ENCODE peak calls at places on chromosome 1, in ten cellular contexts. One of them, this sample, is unnamed.

GRCh38 chr1:32199717-32200072 is 700 bp upstream of the CCDC28B start:
- DNase-seq in activated naive CD8-positive, alpha-beta T cell treated with anti-CD3 and anti-CD28 coated beads for 36 hours: no peak
- DNase-seq in neural crest cell: no peak
- DNase-seq in memory B cell: no peak
- DNase-seq in NCI-H460: no peak
- DNase-seq in stimulated activated CD8-positive, alpha-beta memory T cell treated with anti-CD3 and anti-CD28 coated beads, Interleukin-7, amount 100 ng/mL, for 1 hour: no peak
- DNase-seq in NCI-H2029: peak
- DNase-seq in activated CD4-positive, alpha-beta T cell treated with anti-CD3 and anti-CD28 coated beads, Interleukin-2, amount 50 U/mL, for 24 hours: no peak
- DNase-seq in tibial nerve: peak
- DNase-seq in NAMALWA: no peak
- DNase-seq in this sample: no peak

GRCh38 chr1:110291241-110292030 is 47.7 kb upstream of the RBM15 start:
- DNase-seq in neural crest cell: no peak
- DNase-seq in tibial nerve: no peak
- DNase-seq in NCI-H460: no peak
- DNase-seq in activated naive CD8-positive, alpha-beta T cell treated with anti-CD3 and anti-CD28 coated beads for 36 hours: no peak
- DNase-seq in stimulated activated CD8-positive, alpha-beta memory T cell treated with anti-CD3 and anti-CD28 coated beads, Interleukin-7, amount 100 ng/mL, for 1 hour: no peak
- DNase-seq in activated CD4-positive, alpha-beta T cell treated with anti-CD3 and anti-CD28 coated beads, Interleukin-2, amount 50 U/mL, for 24 hours: no peak
- DNase-seq in NAMALWA: no peak
- DNase-seq in memory B cell: no peak
- DNase-seq in NCI-H2029: peak
- DNase-seq in this sample: no peak

GRCh38 chr1:85307987-85308836 is 31.8 kb upstream of the BCL10 start:
- DNase-seq in NAMALWA: peak
- DNase-seq in memory B cell: peak
- DNase-seq in activated CD4-positive, alpha-beta T cell treated with anti-CD3 and anti-CD28 coated beads, Interleukin-2, amount 50 U/mL, for 24 hours: peak
- DNase-seq in stimulated activated CD8-positive, alpha-beta memory T cell treated with anti-CD3 and anti-CD28 coated beads, Interleukin-7, amount 100 ng/mL, for 1 hour: peak
- DNase-seq in NCI-H2029: peak
- DNase-seq in tibial nerve: peak
- DNase-seq in NCI-H460: peak
- DNase-seq in neural crest cell: peak
- DNase-seq in activated naive CD8-positive, alpha-beta T cell treated with anti-CD3 and anti-CD28 coated beads for 36 hours: peak
- DNase-seq in this sample: peak

GRCh38 chr1:1132042-1132927 is 16.4 kb upstream of the C1orf159 start:
- DNase-seq in NCI-H460: no peak
- DNase-seq in tibial nerve: no peak
- DNase-seq in NCI-H2029: no peak
- DNase-seq in memory B cell: no peak
- DNase-seq in NAMALWA: no peak
- DNase-seq in neural crest cell: no peak
- DNase-seq in activated CD4-positive, alpha-beta T cell treated with anti-CD3 and anti-CD28 coated beads, Interleukin-2, amount 50 U/mL, for 24 hours: no peak
- DNase-seq in activated naive CD8-positive, alpha-beta T cell treated with anti-CD3 and anti-CD28 coated beads for 36 hours: no peak
- DNase-seq in stimulated activated CD8-positive, alpha-beta memory T cell treated with anti-CD3 and anti-CD28 coated beads, Interleukin-7, amount 100 ng/mL, for 1 hour: no peak
- DNase-seq in this sample: no peak

GRCh38 chr1:58584082-58584895 is 7.2 kb upstream of the TACSTD2 start:
- DNase-seq in neural crest cell: no peak
- DNase-seq in NCI-H460: peak
- DNase-seq in NCI-H2029: no peak
- DNase-seq in activated naive CD8-positive, alpha-beta T cell treated with anti-CD3 and anti-CD28 coated beads for 36 hours: no peak
- DNase-seq in tibial nerve: peak
- DNase-seq in memory B cell: no peak
- DNase-seq in activated CD4-positive, alpha-beta T cell treated with anti-CD3 and anti-CD28 coated beads, Interleukin-2, amount 50 U/mL, for 24 hours: no peak
- DNase-seq in NAMALWA: no peak
- DNase-seq in stimulated activated CD8-positive, alpha-beta memory T cell treated with anti-CD3 and anti-CD28 coated beads, Interleukin-7, amount 100 ng/mL, for 1 hour: no peak
- DNase-seq in this sample: no peak

GRCh38 chr1:61081135-61081636 is 1.2 kb upstream of the NFIA start:
- DNase-seq in tibial nerve: no peak
- DNase-seq in NAMALWA: no peak
- DNase-seq in NCI-H460: no peak
- DNase-seq in memory B cell: no peak
- DNase-seq in NCI-H2029: no peak
- DNase-seq in neural crest cell: no peak
- DNase-seq in activated CD4-positive, alpha-beta T cell treated with anti-CD3 and anti-CD28 coated beads, Interleukin-2, amount 50 U/mL, for 24 hours: no peak
- DNase-seq in activated naive CD8-positive, alpha-beta T cell treated with anti-CD3 and anti-CD28 coated beads for 36 hours: no peak
- DNase-seq in stimulated activated CD8-positive, alpha-beta memory T cell treated with anti-CD3 and anti-CD28 coated beads, Interleukin-7, amount 100 ng/mL, for 1 hour: no peak
- DNase-seq in this sample: no peak

GRCh38 chr1:16442273-16442672 is 1.7 kb downstream of the NECAP2 start:
- DNase-seq in NAMALWA: peak
- DNase-seq in neural crest cell: no peak
- DNase-seq in NCI-H460: no peak
- DNase-seq in activated naive CD8-positive, alpha-beta T cell treated with anti-CD3 and anti-CD28 coated beads for 36 hours: no peak
- DNase-seq in tibial nerve: no peak
- DNase-seq in NCI-H2029: no peak
- DNase-seq in stimulated activated CD8-positive, alpha-beta memory T cell treated with anti-CD3 and anti-CD28 coated beads, Interleukin-7, amount 100 ng/mL, for 1 hour: no peak
- DNase-seq in memory B cell: no peak
- DNase-seq in activated CD4-positive, alpha-beta T cell treated with anti-CD3 and anti-CD28 coated beads, Interleukin-2, amount 50 U/mL, for 24 hours: no peak
- DNase-seq in this sample: no peak

GRCh38 chr1:85279463-85280080 is 3.1 kb upstream of the BCL10 start:
- DNase-seq in memory B cell: no peak
- DNase-seq in neural crest cell: no peak
- DNase-seq in NCI-H460: no peak
- DNase-seq in tibial nerve: no peak
- DNase-seq in NAMALWA: no peak
- DNase-seq in NCI-H2029: no peak
- DNase-seq in activated naive CD8-positive, alpha-beta T cell treated with anti-CD3 and anti-CD28 coated beads for 36 hours: no peak
- DNase-seq in stimulated activated CD8-positive, alpha-beta memory T cell treated with anti-CD3 and anti-CD28 coated beads, Interleukin-7, amount 100 ng/mL, for 1 hour: no peak
- DNase-seq in activated CD4-positive, alpha-beta T cell treated with anti-CD3 and anti-CD28 coated beads, Interleukin-2, amount 50 U/mL, for 24 hours: no peak
- DNase-seq in this sample: no peak

GRCh38 chr1:178784131-178784536 is 59.1 kb downstream of the RALGPS2 start:
- DNase-seq in NAMALWA: no peak
- DNase-seq in activated CD4-positive, alpha-beta T cell treated with anti-CD3 and anti-CD28 coated beads, Interleukin-2, amount 50 U/mL, for 24 hours: no peak
- DNase-seq in stimulated activated CD8-positive, alpha-beta memory T cell treated with anti-CD3 and anti-CD28 coated beads, Interleukin-7, amount 100 ng/mL, for 1 hour: no peak
- DNase-seq in neural crest cell: no peak
- DNase-seq in memory B cell: no peak
- DNase-seq in tibial nerve: no peak
- DNase-seq in activated naive CD8-positive, alpha-beta T cell treated with anti-CD3 and anti-CD28 coated beads for 36 hours: no peak
- DNase-seq in NCI-H460: no peak
- DNase-seq in NCI-H2029: no peak
- DNase-seq in this sample: no peak

GRCh38 chr1:30816211-30817082 is 58.9 kb upstream of the LAPTM5 start:
- DNase-seq in memory B cell: no peak
- DNase-seq in activated naive CD8-positive, alpha-beta T cell treated with anti-CD3 and anti-CD28 coated beads for 36 hours: no peak
- DNase-seq in neural crest cell: peak
- DNase-seq in NCI-H460: peak
- DNase-seq in stimulated activated CD8-positive, alpha-beta memory T cell treated with anti-CD3 and anti-CD28 coated beads, Interleukin-7, amount 100 ng/mL, for 1 hour: no peak
- DNase-seq in NCI-H2029: no peak
- DNase-seq in activated CD4-positive, alpha-beta T cell treated with anti-CD3 and anti-CD28 coated beads, Interleukin-2, amount 50 U/mL, for 24 hours: no peak
- DNase-seq in NAMALWA: no peak
- DNase-seq in tibial nerve: peak
- DNase-seq in this sample: no peak

GRCh38 chr1:164320780-164321683 is 238.0 kb upstream of the PBX1 start:
- DNase-seq in tibial nerve: no peak
- DNase-seq in NCI-H460: no peak
- DNase-seq in activated naive CD8-positive, alpha-beta T cell treated with anti-CD3 and anti-CD28 coated beads for 36 hours: no peak
- DNase-seq in stimulated activated CD8-positive, alpha-beta memory T cell treated with anti-CD3 and anti-CD28 coated beads, Interleukin-7, amount 100 ng/mL, for 1 hour: no peak
- DNase-seq in neural crest cell: peak
- DNase-seq in NAMALWA: no peak
- DNase-seq in memory B cell: no peak
- DNase-seq in NCI-H2029: peak
- DNase-seq in activated CD4-positive, alpha-beta T cell treated with anti-CD3 and anti-CD28 coated beads, Interleukin-2, amount 50 U/mL, for 24 hours: no peak
- DNase-seq in this sample: no peak

GRCh38 chr1:207282496-207283380 is 38.7 kb upstream of the CD55 start:
- DNase-seq in activated naive CD8-positive, alpha-beta T cell treated with anti-CD3 and anti-CD28 coated beads for 36 hours: no peak
- DNase-seq in neural crest cell: no peak
- DNase-seq in activated CD4-positive, alpha-beta T cell treated with anti-CD3 and anti-CD28 coated beads, Interleukin-2, amount 50 U/mL, for 24 hours: no peak
- DNase-seq in tibial nerve: no peak
- DNase-seq in NCI-H460: no peak
- DNase-seq in memory B cell: no peak
- DNase-seq in stimulated activated CD8-positive, alpha-beta memory T cell treated with anti-CD3 and anti-CD28 coated beads, Interleukin-7, amount 100 ng/mL, for 1 hour: no peak
- DNase-seq in NCI-H2029: no peak
- DNase-seq in NAMALWA: no peak
- DNase-seq in this sample: no peak

GRCh38 chr1:227321035-227321434 is 2.7 kb upstream of the CDC42BPA start:
- DNase-seq in tibial nerve: no peak
- DNase-seq in NCI-H2029: no peak
- DNase-seq in stimulated activated CD8-positive, alpha-beta memory T cell treated with anti-CD3 and anti-CD28 coated beads, Interleukin-7, amount 100 ng/mL, for 1 hour: no peak
- DNase-seq in activated CD4-positive, alpha-beta T cell treated with anti-CD3 and anti-CD28 coated beads, Interleukin-2, amount 50 U/mL, for 24 hours: no peak
- DNase-seq in activated naive CD8-positive, alpha-beta T cell treated with anti-CD3 and anti-CD28 coated beads for 36 hours: no peak
- DNase-seq in memory B cell: no peak
- DNase-seq in NAMALWA: no peak
- DNase-seq in NCI-H460: no peak
- DNase-seq in neural crest cell: no peak
- DNase-seq in this sample: no peak

GRCh38 chr1:100950776-100951175 is 54.9 kb downstream of the SLC30A7 start:
- DNase-seq in stimulated activated CD8-positive, alpha-beta memory T cell treated with anti-CD3 and anti-CD28 coated beads, Interleukin-7, amount 100 ng/mL, for 1 hour: no peak
- DNase-seq in activated CD4-positive, alpha-beta T cell treated with anti-CD3 and anti-CD28 coated beads, Interleukin-2, amount 50 U/mL, for 24 hours: no peak
- DNase-seq in memory B cell: no peak
- DNase-seq in neural crest cell: no peak
- DNase-seq in activated naive CD8-positive, alpha-beta T cell treated with anti-CD3 and anti-CD28 coated beads for 36 hours: no peak
- DNase-seq in NCI-H2029: no peak
- DNase-seq in NAMALWA: no peak
- DNase-seq in NCI-H460: no peak
- DNase-seq in tibial nerve: no peak
- DNase-seq in this sample: no peak

GRCh38 chr1:53526451-53527101 is 67.4 kb downstream of the DMRTB1 start:
- DNase-seq in activated CD4-positive, alpha-beta T cell treated with anti-CD3 and anti-CD28 coated beads, Interleukin-2, amount 50 U/mL, for 24 hours: no peak
- DNase-seq in NCI-H460: no peak
- DNase-seq in tibial nerve: peak
- DNase-seq in memory B cell: no peak
- DNase-seq in stimulated activated CD8-positive, alpha-beta memory T cell treated with anti-CD3 and anti-CD28 coated beads, Interleukin-7, amount 100 ng/mL, for 1 hour: no peak
- DNase-seq in NAMALWA: no peak
- DNase-seq in neural crest cell: no peak
- DNase-seq in NCI-H2029: no peak
- DNase-seq in activated naive CD8-positive, alpha-beta T cell treated with anti-CD3 and anti-CD28 coated beads for 36 hours: no peak
- DNase-seq in this sample: no peak

GRCh38 chr1:13864760-13865159 is 164.8 kb downstream of the PRDM2 start:
- DNase-seq in NAMALWA: no peak
- DNase-seq in activated naive CD8-positive, alpha-beta T cell treated with anti-CD3 and anti-CD28 coated beads for 36 hours: no peak
- DNase-seq in NCI-H2029: no peak
- DNase-seq in tibial nerve: no peak
- DNase-seq in stimulated activated CD8-positive, alpha-beta memory T cell treated with anti-CD3 and anti-CD28 coated beads, Interleukin-7, amount 100 ng/mL, for 1 hour: no peak
- DNase-seq in NCI-H460: no peak
- DNase-seq in neural crest cell: no peak
- DNase-seq in memory B cell: no peak
- DNase-seq in activated CD4-positive, alpha-beta T cell treated with anti-CD3 and anti-CD28 coated beads, Interleukin-2, amount 50 U/mL, for 24 hours: no peak
- DNase-seq in this sample: no peak

GRCh38 chr1:218813247-218813646 is 360.4 kb upstream of the LYPLAL1 start:
- DNase-seq in stimulated activated CD8-positive, alpha-beta memory T cell treated with anti-CD3 and anti-CD28 coated beads, Interleukin-7, amount 100 ng/mL, for 1 hour: no peak
- DNase-seq in NAMALWA: no peak
- DNase-seq in activated CD4-positive, alpha-beta T cell treated with anti-CD3 and anti-CD28 coated beads, Interleukin-2, amount 50 U/mL, for 24 hours: no peak
- DNase-seq in neural crest cell: no peak
- DNase-seq in NCI-H460: no peak
- DNase-seq in NCI-H2029: no peak
- DNase-seq in tibial nerve: no peak
- DNase-seq in activated naive CD8-positive, alpha-beta T cell treated with anti-CD3 and anti-CD28 coated beads for 36 hours: no peak
- DNase-seq in memory B cell: no peak
- DNase-seq in this sample: no peak

GRCh38 chr1:201678264-201679101 is 139.6 kb downstream of the NAV1 start:
- DNase-seq in NCI-H460: no peak
- DNase-seq in stimulated activated CD8-positive, alpha-beta memory T cell treated with anti-CD3 and anti-CD28 coated beads, Interleukin-7, amount 100 ng/mL, for 1 hour: no peak
- DNase-seq in activated naive CD8-positive, alpha-beta T cell treated with anti-CD3 and anti-CD28 coated beads for 36 hours: no peak
- DNase-seq in neural crest cell: no peak
- DNase-seq in NCI-H2029: no peak
- DNase-seq in activated CD4-positive, alpha-beta T cell treated with anti-CD3 and anti-CD28 coated beads, Interleukin-2, amount 50 U/mL, for 24 hours: no peak
- DNase-seq in memory B cell: no peak
- DNase-seq in tibial nerve: no peak
- DNase-seq in NAMALWA: no peak
- DNase-seq in this sample: no peak

GRCh38 chr1:223208164-223209075 is 65.4 kb upstream of the TLR5 start:
- DNase-seq in memory B cell: no peak
- DNase-seq in tibial nerve: no peak
- DNase-seq in neural crest cell: no peak
- DNase-seq in NAMALWA: no peak
- DNase-seq in stimulated activated CD8-positive, alpha-beta memory T cell treated with anti-CD3 and anti-CD28 coated beads, Interleukin-7, amount 100 ng/mL, for 1 hour: no peak
- DNase-seq in activated naive CD8-positive, alpha-beta T cell treated with anti-CD3 and anti-CD28 coated beads for 36 hours: no peak
- DNase-seq in activated CD4-positive, alpha-beta T cell treated with anti-CD3 and anti-CD28 coated beads, Interleukin-2, amount 50 U/mL, for 24 hours: no peak
- DNase-seq in NCI-H2029: no peak
- DNase-seq in NCI-H460: no peak
- DNase-seq in this sample: no peak

GRCh38 chr1:221203224-221204054 is 324.2 kb downstream of the HLX start:
- DNase-seq in NCI-H460: peak
- DNase-seq in NAMALWA: peak
- DNase-seq in memory B cell: peak
- DNase-seq in neural crest cell: peak
- DNase-seq in activated naive CD8-positive, alpha-beta T cell treated with anti-CD3 and anti-CD28 coated beads for 36 hours: peak
- DNase-seq in stimulated activated CD8-positive, alpha-beta memory T cell treated with anti-CD3 and anti-CD28 coated beads, Interleukin-7, amount 100 ng/mL, for 1 hour: peak
- DNase-seq in activated CD4-positive, alpha-beta T cell treated with anti-CD3 and anti-CD28 coated beads, Interleukin-2, amount 50 U/mL, for 24 hours: peak
- DNase-seq in tibial nerve: peak
- DNase-seq in NCI-H2029: peak
- DNase-seq in this sample: peak

GRCh38 chr1:82582347-82582746 is 781.6 kb downstream of the ADGRL2 start:
- DNase-seq in NAMALWA: no peak
- DNase-seq in tibial nerve: no peak
- DNase-seq in memory B cell: no peak
- DNase-seq in neural crest cell: no peak
- DNase-seq in stimulated activated CD8-positive, alpha-beta memory T cell treated with anti-CD3 and anti-CD28 coated beads, Interleukin-7, amount 100 ng/mL, for 1 hour: no peak
- DNase-seq in NCI-H460: no peak
- DNase-seq in activated naive CD8-positive, alpha-beta T cell treated with anti-CD3 and anti-CD28 coated beads for 36 hours: no peak
- DNase-seq in activated CD4-positive, alpha-beta T cell treated with anti-CD3 and anti-CD28 coated beads, Interleukin-2, amount 50 U/mL, for 24 hours: no peak
- DNase-seq in NCI-H2029: no peak
- DNase-seq in this sample: no peak

GRCh38 chr1:178518894-178519293 is 6.0 kb downstream of the TEX35 start:
- DNase-seq in activated CD4-positive, alpha-beta T cell treated with anti-CD3 and anti-CD28 coated beads, Interleukin-2, amount 50 U/mL, for 24 hours: no peak
- DNase-seq in NCI-H2029: no peak
- DNase-seq in memory B cell: no peak
- DNase-seq in NAMALWA: no peak
- DNase-seq in stimulated activated CD8-positive, alpha-beta memory T cell treated with anti-CD3 and anti-CD28 coated beads, Interleukin-7, amount 100 ng/mL, for 1 hour: no peak
- DNase-seq in activated naive CD8-positive, alpha-beta T cell treated with anti-CD3 and anti-CD28 coated beads for 36 hours: no peak
- DNase-seq in NCI-H460: no peak
- DNase-seq in neural crest cell: no peak
- DNase-seq in tibial nerve: no peak
- DNase-seq in this sample: no peak